ENCODE peak calls at places on chromosomes 4 and X, in four cellular contexts. F, S, J and H are unnamed samples.
A peak's percentile ranks its signal among the peaks of the same experiment; 100 is the strongest.

GRCh38 chrX:29478336-29479069 is 736.9 kb upstream of the MAGEB2 start:
- DNase-seq in F (peak; percentile 60), S (no peak), J (no peak), H (no peak)

GRCh38 chr4:37762294-37763163 is 64.0 kb upstream of the PGM2 start:
- DNase-seq in F (peak; percentile 56), J (no peak), S (no peak), H (peak; percentile 16)

GRCh38 chrX:80432863-80433262 is 12.6 kb downstream of the TENT5D start:
- DNase-seq in F (no peak), S (no peak), J (no peak), H (no peak)

GRCh38 chr4:145513020-145513621 is 31.5 kb downstream of the SMAD1 start:
- DNase-seq in J (no peak), F (peak; percentile 27), S (no peak), H (no peak)

GRCh38 chr4:40423735-40424134 is 88.6 kb downstream of the CHRNA9 start:
- DNase-seq in J (peak; percentile 9), F (no peak), S (no peak), H (no peak)

GRCh38 chrX:64447207-64447606 is 52.0 kb upstream of the MTMR8 start:
- DNase-seq in F (no peak), J (no peak), S (no peak), H (no peak)

GRCh38 chr4:167906851-167907250 is 185.5 kb upstream of the ANXA10 start:
- DNase-seq in F (no peak), J (no peak), S (no peak), H (no peak)

GRCh38 chr4:145840801-145841200 is 97.8 kb downstream of the ZNF827 start:
- DNase-seq in J (no peak), S (no peak), F (no peak), H (no peak)

GRCh38 chr4:86981789-86982188 is 47.0 kb downstream of the AFF1 start:
- DNase-seq in F (no peak), S (no peak), J (no peak), H (no peak)

GRCh38 chrX:44183329-44183728 is 160.1 kb downstream of the EFHC2 start:
- DNase-seq in F (no peak), S (no peak), J (no peak), H (no peak)

GRCh38 chrX:20545538-20545937 is 278.8 kb upstream of the RPS6KA3 start:
- DNase-seq in J (no peak), F (no peak), S (no peak), H (no peak)

GRCh38 chrX:47628980-47629379 is 750 bp downstream of the CFP start:
- DNase-seq in F (peak; percentile 61), S (no peak), J (no peak), H (no peak)
- TF ChIP-seq CTCF in F (peak; percentile 57), S (no peak), J (no peak), H (no peak)

GRCh38 chr4:26819478-26819877 is 41.2 kb upstream of the STIM2 start:
- DNase-seq in J (no peak), S (no peak), F (no peak), H (no peak)

GRCh38 chr4:26815686-26816085 is 45.0 kb upstream of the STIM2 start:
- DNase-seq in J (no peak), S (no peak), F (no peak), H (no peak)

GRCh38 chr4:26821677-26822503 is 38.8 kb upstream of the STIM2 start:
- DNase-seq in J (no peak), S (no peak), F (no peak), H (no peak)

GRCh38 chr4:26820346-26820745 is 40.3 kb upstream of the STIM2 start:
- DNase-seq in J (no peak), S (no peak), F (no peak), H (no peak)

DNA sequence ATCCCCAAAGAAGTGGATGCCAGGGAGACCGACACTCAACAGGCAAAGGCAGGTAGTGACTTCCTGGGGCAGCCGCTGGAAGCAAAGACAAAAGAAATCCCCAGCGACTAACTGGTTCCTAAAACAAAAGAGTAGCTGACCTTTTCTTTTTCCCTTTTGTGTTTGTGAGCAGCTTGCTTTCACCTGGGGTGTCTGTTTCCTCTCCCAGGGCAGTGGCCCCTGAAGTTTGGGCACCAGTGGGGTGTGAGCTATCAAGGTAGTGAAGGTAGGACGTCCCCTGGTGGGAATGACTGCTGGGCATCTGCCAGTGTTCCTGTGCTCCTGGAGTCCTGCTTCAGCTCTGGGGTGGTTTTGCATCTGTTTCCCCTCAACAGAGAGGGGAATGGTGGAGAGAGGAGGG is 41.6 kb upstream of the STIM2 start:
- DNase-seq in F (peak; percentile 68), J (no peak), S (no peak), H (no peak)
- H3K27me3 ChIP-seq in F (no peaks in the 10 kb centered on the region), J (no peaks in the 10 kb centered on the region), S (no peaks in the 10 kb centered on the region), H (no peaks in the 10 kb centered on the region)

GRCh38 chr4:108109997-108110416 is 58.7 kb downstream of the LEF1 start:
- DNase-seq in S (no peak), F (no peak), J (no peak), H (no peak)

GRCh38 chr4:108107116-108107515 is 61.6 kb downstream of the LEF1 start:
- DNase-seq in J (no peak), S (no peak), F (no peak), H (no peak)

GRCh38 chr4:108107729-108108382 is 60.9 kb downstream of the LEF1 start:
- DNase-seq in F (no peak), S (no peak), J (no peak), H (no peak)

GRCh38 chr4:108110450-108110849 is 58.3 kb downstream of the LEF1 start:
- DNase-seq in J (no peak), F (no peak), S (no peak), H (no peak)

DNA sequence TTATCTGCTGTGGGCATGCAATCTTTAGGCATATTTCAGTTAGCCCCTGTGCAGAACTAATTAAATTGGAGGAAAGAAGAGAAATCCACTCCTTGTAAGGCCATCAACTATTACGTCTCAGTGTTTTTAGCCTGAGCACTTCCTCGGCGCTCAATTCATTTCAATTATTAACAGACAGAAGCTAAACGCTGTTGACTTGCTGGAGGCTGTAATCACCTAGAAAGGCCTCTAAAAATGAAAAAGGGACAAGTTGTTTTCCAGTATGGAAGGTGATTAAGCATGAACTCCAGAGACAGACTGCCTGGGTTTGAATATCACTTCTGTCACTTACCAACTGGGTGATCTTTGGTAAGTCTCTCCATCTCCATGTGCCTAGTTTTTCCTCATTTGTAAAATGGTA is 59.6 kb downstream of the LEF1 start:
- DNase-seq in S (no peak), J (no peak), F (no peak), H (no peak)
- H3K36me3 ChIP-seq in S (no peaks in the 10 kb centered on the region), J (no peaks in the 10 kb centered on the region), F (no peaks in the 10 kb centered on the region), H (no peaks in the 10 kb centered on the region)

DNA sequence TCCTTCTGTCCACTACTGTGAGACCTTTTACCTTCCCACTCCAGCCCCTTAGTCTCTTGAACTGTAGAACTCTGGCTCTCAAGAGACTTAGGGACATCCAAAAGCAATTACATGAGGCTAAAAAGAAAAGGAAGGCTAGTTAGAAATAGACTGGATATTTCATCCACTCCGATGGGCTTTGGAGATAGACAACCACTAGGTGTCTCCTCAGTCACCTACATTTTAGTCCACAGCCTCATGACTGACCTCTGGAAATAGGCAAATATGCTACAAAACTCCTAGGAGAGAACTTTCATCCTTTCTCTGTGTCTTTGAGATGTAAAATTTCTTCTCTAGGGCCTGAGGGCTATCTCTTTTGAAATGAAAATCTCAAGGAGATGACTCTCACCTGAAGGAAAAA is 45.1 kb upstream of the LAMP2 start:
- DNase-seq in J (no peak), F (peak; percentile 49), S (no peak), H (no peak)
- TF ChIP-seq CTCF in J (peak; percentile 25), F (peak; percentile 58), S (no peak), H (peak; percentile 30)

DNA sequence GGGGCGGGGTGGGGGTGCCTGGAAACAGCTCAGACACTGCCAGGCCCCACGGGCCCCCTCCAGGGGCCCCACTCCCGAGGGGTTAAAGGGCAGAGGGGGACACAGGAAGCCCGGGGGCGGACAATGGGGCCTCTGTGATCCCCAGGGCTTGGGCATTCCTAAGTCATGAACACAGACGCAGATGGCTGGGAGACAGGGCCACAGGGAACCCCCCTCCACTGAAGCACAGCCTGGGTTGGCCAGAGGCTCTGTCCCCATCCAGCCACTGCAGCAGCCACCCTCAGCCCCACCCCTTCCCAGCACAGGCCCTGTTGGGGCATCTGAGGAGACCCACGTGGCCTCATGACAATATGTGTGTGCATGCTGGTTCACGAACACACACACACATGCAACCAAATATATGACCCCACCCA is 3.9 kb downstream of the L1CAM start:
- DNase-seq in S (no peak), J (no peak), F (no peak), H (no peak)
- H3K27me3 ChIP-seq in S (peaks cover 86% of the 10 kb centered on the region), J (no peaks in the 10 kb centered on the region), F (no peaks in the 10 kb centered on the region), H (peaks cover 5% of the 10 kb centered on the region)